ENCODE peak calls at places on chromosome 3, in nine cellular contexts. One of them, this sample, is unnamed.

GRCh38 chr3:195111322-195111710 is 159.6 kb downstream of the XXYLT1 start:
- DNase-seq in fibroblast of the conjunctiva: no peak
- DNase-seq in epithelial cell of prostate: no peak
- DNase-seq in anterior cingulate cortex: no peak
- DNase-seq in posterior vena cava: no peak
- DNase-seq in H4: no peak
- DNase-seq in progenitor cell of endocrine pancreas: no peak
- DNase-seq in stimulated activated CD8-positive, alpha-beta memory T cell treated with anti-CD3 and anti-CD28 coated beads, Interleukin-15, amount 100 ng/mL, for 4 hours: no peak
- DNase-seq in NCI-H2081: no peak
- DNase-seq in this sample: no peak

GRCh38 chr3:129360705-129361460 is 67.6 kb downstream of the EFCAB12 start:
- DNase-seq in fibroblast of the conjunctiva: no peak
- DNase-seq in epithelial cell of prostate: no peak
- DNase-seq in anterior cingulate cortex: no peak
- DNase-seq in posterior vena cava: no peak
- DNase-seq in H4: no peak
- DNase-seq in progenitor cell of endocrine pancreas: no peak
- DNase-seq in stimulated activated CD8-positive, alpha-beta memory T cell treated with anti-CD3 and anti-CD28 coated beads, Interleukin-15, amount 100 ng/mL, for 4 hours: no peak
- DNase-seq in NCI-H2081: no peak
- DNase-seq in this sample: no peak

GRCh38 chr3:172607305-172608121 is 84.3 kb upstream of the TNFSF10 start:
- DNase-seq in fibroblast of the conjunctiva: peak
- DNase-seq in epithelial cell of prostate: peak
- DNase-seq in anterior cingulate cortex: no peak
- DNase-seq in posterior vena cava: no peak
- DNase-seq in H4: peak
- DNase-seq in progenitor cell of endocrine pancreas: no peak
- DNase-seq in stimulated activated CD8-positive, alpha-beta memory T cell treated with anti-CD3 and anti-CD28 coated beads, Interleukin-15, amount 100 ng/mL, for 4 hours: no peak
- DNase-seq in NCI-H2081: no peak
- DNase-seq in this sample: peak

GRCh38 chr3:52394751-52395502 is 50.0 kb downstream of the SEMA3G start:
- DNase-seq in fibroblast of the conjunctiva: no peak
- DNase-seq in epithelial cell of prostate: no peak
- DNase-seq in anterior cingulate cortex: no peak
- DNase-seq in posterior vena cava: peak
- DNase-seq in H4: no peak
- DNase-seq in progenitor cell of endocrine pancreas: no peak
- DNase-seq in stimulated activated CD8-positive, alpha-beta memory T cell treated with anti-CD3 and anti-CD28 coated beads, Interleukin-15, amount 100 ng/mL, for 4 hours: no peak
- DNase-seq in NCI-H2081: no peak
- DNase-seq in this sample: no peak

GRCh38 chr3:51306093-51306492 is 79.0 kb upstream of the MANF start:
- DNase-seq in fibroblast of the conjunctiva: no peak
- DNase-seq in epithelial cell of prostate: no peak
- DNase-seq in anterior cingulate cortex: no peak
- DNase-seq in posterior vena cava: no peak
- DNase-seq in H4: no peak
- DNase-seq in progenitor cell of endocrine pancreas: no peak
- DNase-seq in stimulated activated CD8-positive, alpha-beta memory T cell treated with anti-CD3 and anti-CD28 coated beads, Interleukin-15, amount 100 ng/mL, for 4 hours: no peak
- DNase-seq in NCI-H2081: no peak
- DNase-seq in this sample: no peak

GRCh38 chr3:64539451-64540196 is 148.2 kb downstream of the ADAMTS9 start:
- DNase-seq in fibroblast of the conjunctiva: peak
- DNase-seq in epithelial cell of prostate: no peak
- DNase-seq in anterior cingulate cortex: no peak
- DNase-seq in posterior vena cava: no peak
- DNase-seq in H4: peak
- DNase-seq in progenitor cell of endocrine pancreas: no peak
- DNase-seq in stimulated activated CD8-positive, alpha-beta memory T cell treated with anti-CD3 and anti-CD28 coated beads, Interleukin-15, amount 100 ng/mL, for 4 hours: no peak
- DNase-seq in NCI-H2081: no peak
- DNase-seq in this sample: no peak

GRCh38 chr3:8584661-8585060 is 59.9 kb downstream of the SSUH2 start:
- DNase-seq in fibroblast of the conjunctiva: no peak
- DNase-seq in epithelial cell of prostate: no peak
- DNase-seq in anterior cingulate cortex: no peak
- DNase-seq in posterior vena cava: no peak
- DNase-seq in H4: no peak
- DNase-seq in progenitor cell of endocrine pancreas: no peak
- DNase-seq in stimulated activated CD8-positive, alpha-beta memory T cell treated with anti-CD3 and anti-CD28 coated beads, Interleukin-15, amount 100 ng/mL, for 4 hours: no peak
- DNase-seq in NCI-H2081: no peak
- DNase-seq in this sample: no peak

GRCh38 chr3:111803123-111803593 is 55.9 kb upstream of the PHLDB2 start:
- DNase-seq in fibroblast of the conjunctiva: peak
- DNase-seq in epithelial cell of prostate: peak
- DNase-seq in anterior cingulate cortex: no peak
- DNase-seq in posterior vena cava: peak
- DNase-seq in H4: peak
- DNase-seq in progenitor cell of endocrine pancreas: no peak
- DNase-seq in stimulated activated CD8-positive, alpha-beta memory T cell treated with anti-CD3 and anti-CD28 coated beads, Interleukin-15, amount 100 ng/mL, for 4 hours: no peak
- DNase-seq in NCI-H2081: no peak
- DNase-seq in this sample: peak

GRCh38 chr3:6526861-6527260 is 334.1 kb upstream of the GRM7 start:
- DNase-seq in fibroblast of the conjunctiva: no peak
- DNase-seq in epithelial cell of prostate: no peak
- DNase-seq in anterior cingulate cortex: no peak
- DNase-seq in posterior vena cava: no peak
- DNase-seq in H4: no peak
- DNase-seq in progenitor cell of endocrine pancreas: no peak
- DNase-seq in stimulated activated CD8-positive, alpha-beta memory T cell treated with anti-CD3 and anti-CD28 coated beads, Interleukin-15, amount 100 ng/mL, for 4 hours: no peak
- DNase-seq in NCI-H2081: no peak
- DNase-seq in this sample: no peak

GRCh38 chr3:87332789-87333188 is 56.4 kb upstream of the POU1F1 start:
- DNase-seq in fibroblast of the conjunctiva: no peak
- DNase-seq in epithelial cell of prostate: no peak
- DNase-seq in anterior cingulate cortex: no peak
- DNase-seq in posterior vena cava: no peak
- DNase-seq in H4: no peak
- DNase-seq in progenitor cell of endocrine pancreas: no peak
- DNase-seq in stimulated activated CD8-positive, alpha-beta memory T cell treated with anti-CD3 and anti-CD28 coated beads, Interleukin-15, amount 100 ng/mL, for 4 hours: no peak
- DNase-seq in NCI-H2081: no peak
- DNase-seq in this sample: no peak

GRCh38 chr3:51709675-51710074 is 2.8 kb downstream of the GRM2 start:
- DNase-seq in fibroblast of the conjunctiva: no peak
- DNase-seq in epithelial cell of prostate: no peak
- DNase-seq in anterior cingulate cortex: no peak
- DNase-seq in posterior vena cava: no peak
- DNase-seq in H4: no peak
- DNase-seq in progenitor cell of endocrine pancreas: no peak
- DNase-seq in stimulated activated CD8-positive, alpha-beta memory T cell treated with anti-CD3 and anti-CD28 coated beads, Interleukin-15, amount 100 ng/mL, for 4 hours: no peak
- DNase-seq in NCI-H2081: no peak
- DNase-seq in this sample: no peak